ENCODE peak calls at places on chromosome 1, in ten cellular contexts. P is brain microvascular endothelial cell; Y is right cardiac atrium; N is Panc1; V is A549; L is RWPE1; H is left lung; W is CD8-positive, alpha-beta T cell; I is CD4-positive, alpha-beta T cell; J is fibroblast of lung. E is an unnamed sample.

GRCh38 chr1:37478451-37478871 is 4.1 kb downstream of the ZC3H12A start:
- DNase-seq in P (peak), Y (no peak), N (no peak), V (no peak), L (peak), H (no peak), W (peak), I (no peak), J (no peak), E (peak)

GRCh38 chr1:2392071-2392442 is 416 bp downstream of the RER1 start:
- DNase-seq in P (no peak), Y (peak), N (no peak), V (peak), L (no peak), H (no peak), W (no peak), I (no peak), J (no peak), E (no peak)

GRCh38 chr1:175978476-175978875 is 228.6 kb downstream of the COP1 start:
- DNase-seq in P (no peak), Y (no peak), N (no peak), V (no peak), L (no peak), H (no peak), W (no peak), I (no peak), J (peak), E (no peak)

GRCh38 chr1:6519935-6520621 is 28.6 kb upstream of the PLEKHG5 start:
- DNase-seq in P (peak), Y (peak), N (no peak), V (no peak), L (peak), H (peak), W (no peak), I (no peak), J (peak), E (peak)

GRCh38 chr1:1399870-1400575 is 888 bp upstream of the CCNL2 start:
- DNase-seq in P (no peak), Y (peak), N (no peak), V (no peak), L (no peak), H (no peak), W (no peak), I (no peak), J (peak), E (peak)

GRCh38 chr1:158117854-158118691 is 62.6 kb upstream of the CD1D start:
- DNase-seq in P (peak), Y (peak), N (no peak), V (peak), L (no peak), H (peak), W (peak), I (no peak), J (peak), E (peak)

GRCh38 chr1:42173155-42173933 is 8.8 kb upstream of the GUCA2A start:
- DNase-seq in P (peak), Y (peak), N (peak), V (peak), L (peak), H (no peak), W (peak), I (peak), J (peak), E (peak)

GRCh38 chr1:46285730-46286477 is 17.5 kb downstream of the LRRC41 start:
- DNase-seq in P (no peak), Y (no peak), N (no peak), V (no peak), L (no peak), H (no peak), W (peak), I (no peak), J (no peak), E (no peak)

GRCh38 chr1:147840909-147841308 is 61.7 kb upstream of the GJA8 start:
- DNase-seq in P (peak), Y (no peak), N (no peak), V (peak), L (no peak), H (no peak), W (no peak), I (no peak), J (no peak), E (no peak)

GRCh38 chr1:26961826-26962225 is 1.6 kb upstream of the KDF1 start:
- DNase-seq in P (peak), Y (no peak), N (peak), V (peak), L (peak), H (no peak), W (no peak), I (no peak), J (peak), E (no peak)

GRCh38 chr1:220189750-220190347 is 82.4 kb downstream of the RAB3GAP2 start:
- DNase-seq in P (no peak), Y (no peak), N (no peak), V (peak), L (peak), H (no peak), W (no peak), I (no peak), J (peak), E (no peak)

GRCh38 chr1:230231739-230232075 is 164.7 kb downstream of the GALNT2 start:
- DNase-seq in P (peak), Y (peak), N (no peak), V (no peak), L (no peak), H (peak), W (no peak), I (no peak), J (peak), E (peak)

GRCh38 chr1:182786223-182787001 is 3.2 kb upstream of the NPL start:
- DNase-seq in P (peak), Y (peak), N (peak), V (peak), L (peak), H (peak), W (no peak), I (no peak), J (peak), E (peak)

GRCh38 chr1:30417701-30418425 is 305.5 kb downstream of the MATN1 start:
- DNase-seq in P (no peak), Y (no peak), N (no peak), V (no peak), L (no peak), H (no peak), W (no peak), I (no peak), J (no peak), E (no peak)

GRCh38 chr1:93599479-93599878 is 82.2 kb downstream of the BCAR3 start:
- DNase-seq in P (no peak), Y (no peak), N (no peak), V (no peak), L (no peak), H (no peak), W (no peak), I (no peak), J (no peak), E (no peak)

GRCh38 chr1:93598861-93599439 is 82.7 kb downstream of the BCAR3 start:
- DNase-seq in P (no peak), Y (no peak), N (no peak), V (no peak), L (no peak), H (no peak), W (no peak), I (no peak), J (no peak), E (no peak)

GRCh38 chr1:93598396-93598795 is 83.2 kb downstream of the BCAR3 start:
- DNase-seq in P (no peak), Y (no peak), N (no peak), V (no peak), L (no peak), H (no peak), W (no peak), I (no peak), J (no peak), E (no peak)

GRCh38 chr1:93596329-93597089 is 85.1 kb downstream of the BCAR3 start:
- DNase-seq in P (no peak), Y (no peak), N (no peak), V (no peak), L (no peak), H (no peak), W (no peak), I (no peak), J (no peak), E (no peak)

DNA sequence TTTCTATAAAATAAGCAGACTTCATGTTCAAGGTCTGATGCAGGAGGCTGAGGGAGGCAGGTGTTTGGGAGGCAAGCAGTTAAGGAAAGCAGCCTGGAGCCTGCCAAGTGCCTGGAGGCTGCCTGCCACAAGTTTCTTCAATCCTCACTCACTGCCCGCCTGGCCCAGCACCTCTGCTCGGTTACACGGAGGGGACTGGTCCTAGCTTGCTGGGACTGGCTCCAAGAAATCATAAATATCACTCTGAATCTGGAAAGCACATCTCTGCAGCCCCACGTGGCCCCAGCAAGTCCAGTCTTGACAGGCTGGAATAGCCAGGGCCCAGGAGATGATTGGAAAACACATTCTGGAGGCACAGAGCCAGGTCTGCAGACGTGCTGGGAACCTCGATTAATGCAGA is 83.9 kb downstream of the BCAR3 start:
- DNase-seq in P (no peak), Y (peak), N (no peak), V (no peak), L (peak), H (no peak), W (no peak), I (no peak), J (peak), E (no peak)
- H3K27ac ChIP-seq in P (no peak), Y (no peak), N (no peak), V (no peak), L (peak), H (no peak), W (no peak), I (no peak), J (no peak), E (no peak)

GRCh38 chr1:113854234-113854633 is 17.3 kb downstream of the PTPN22 start:
- DNase-seq in P (no peak), Y (no peak), N (no peak), V (no peak), L (no peak), H (no peak), W (no peak), I (no peak), J (no peak), E (no peak)
- H3K27ac ChIP-seq in P (no peak), Y (no peak), N (no peak), V (no peak), L (no peak), H (no peak), W (no peak), I (no peak), J (no peak), E (no peak)

GRCh38 chr1:19203440-19203839 is 6.6 kb downstream of the UBR4 start:
- DNase-seq in P (peak), Y (no peak), N (peak), V (no peak), L (peak), H (no peak), W (no peak), I (no peak), J (peak), E (peak)

GRCh38 chr1:19205845-19206244 is 4.2 kb downstream of the UBR4 start:
- DNase-seq in P (no peak), Y (no peak), N (no peak), V (no peak), L (no peak), H (no peak), W (no peak), I (no peak), J (no peak), E (no peak)

GRCh38 chr1:19206947-19207346 is 3.1 kb downstream of the UBR4 start:
- DNase-seq in P (no peak), Y (no peak), N (no peak), V (no peak), L (no peak), H (no peak), W (no peak), I (no peak), J (no peak), E (no peak)

GRCh38 chr1:19205403-19205802 is 4.7 kb downstream of the UBR4 start:
- DNase-seq in P (no peak), Y (no peak), N (no peak), V (no peak), L (no peak), H (no peak), W (no peak), I (no peak), J (no peak), E (no peak)

DNA sequence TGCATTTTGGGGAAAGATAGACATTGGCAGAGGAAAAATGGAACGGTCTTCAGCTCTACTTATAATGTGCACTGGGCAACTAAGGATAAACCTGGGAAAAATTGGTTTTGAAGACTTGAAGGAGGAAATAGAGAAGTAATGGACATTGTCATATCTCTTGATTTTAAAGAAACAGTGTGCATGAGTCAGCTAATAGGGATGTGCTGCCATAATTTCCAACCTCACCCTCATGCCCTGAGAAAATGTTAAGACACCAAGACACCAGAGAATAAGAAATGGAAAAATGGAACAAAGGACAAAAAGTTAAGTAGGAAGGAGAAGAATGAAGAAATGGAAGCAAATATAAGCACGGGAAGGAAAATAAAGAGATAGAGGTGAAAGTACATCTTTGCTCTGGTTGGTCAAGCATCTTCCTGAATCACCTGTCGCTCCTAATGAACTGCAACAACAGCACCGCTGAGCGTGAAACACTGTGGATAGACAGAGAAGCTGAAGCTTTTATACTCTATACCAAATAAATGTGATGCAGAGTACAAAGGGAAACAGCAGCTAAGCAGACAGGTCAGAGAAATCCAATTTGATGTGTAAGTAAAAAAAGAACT is 5.3 kb downstream of the UBR4 start:
- DNase-seq in P (no peak), Y (no peak), N (no peak), V (no peak), L (no peak), H (no peak), W (no peak), I (no peak), J (peak), E (no peak)
- H3K27ac ChIP-seq in P (no peak), Y (no peak), N (no peak), V (no peak), L (no peak), H (peak), W (no peak), I (no peak), J (no peak), E (peak)

GRCh38 chr1:13628218-13628617 is 44.6 kb downstream of the PDPN start:
- DNase-seq in P (no peak), Y (no peak), N (no peak), V (no peak), L (no peak), H (no peak), W (no peak), I (no peak), J (no peak), E (no peak)
- H3K27ac ChIP-seq in P (no peak), Y (no peak), N (no peak), V (no peak), L (no peak), H (no peak), W (no peak), I (no peak), J (no peak), E (no peak)

DNA sequence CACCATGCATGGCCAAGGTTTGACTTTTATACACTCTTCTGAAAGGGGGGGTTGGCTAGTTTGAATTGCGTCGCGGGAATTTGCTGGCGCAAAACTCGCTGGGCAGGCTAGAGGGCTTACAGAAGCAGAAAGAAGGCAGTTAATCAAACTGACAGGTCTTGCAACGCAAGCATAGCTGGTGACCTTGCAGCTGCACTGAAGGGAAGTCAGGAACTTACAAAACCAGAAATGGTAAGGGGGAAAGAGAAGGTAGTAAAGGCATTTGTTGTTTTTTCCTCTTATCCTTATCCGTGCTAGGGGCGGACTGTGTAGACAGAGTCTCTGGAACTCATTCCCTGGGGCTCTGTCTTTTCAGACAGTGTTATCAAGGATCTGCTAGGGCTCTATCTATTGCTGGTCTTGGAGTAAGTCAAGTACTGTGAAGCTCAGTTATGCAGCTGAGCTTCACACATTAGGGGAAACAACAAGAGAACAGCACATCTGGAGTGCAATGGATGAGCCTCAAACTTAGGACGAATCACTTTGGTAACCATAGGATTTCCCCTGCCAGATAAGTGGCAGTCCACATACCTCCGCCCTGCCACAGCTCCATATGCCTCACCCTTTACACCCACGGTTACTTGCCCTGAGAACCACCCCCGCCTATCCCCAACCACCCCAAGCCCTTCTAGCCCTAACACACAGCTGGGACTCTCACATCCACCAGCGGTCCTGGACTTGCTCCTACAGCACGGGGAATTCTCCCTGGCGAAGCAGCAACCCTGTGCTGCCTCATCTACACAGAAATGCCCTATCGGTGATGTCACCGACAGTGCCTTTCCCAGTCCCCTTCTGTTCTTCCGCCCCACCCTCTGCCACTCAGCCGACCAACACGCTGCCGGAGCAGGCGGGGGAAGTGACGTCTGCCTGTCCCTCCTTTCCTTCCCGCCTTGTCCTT is 251.4 kb downstream of the FAM72C start:
- DNase-seq in P (no peak), Y (no peak), N (no peak), V (peak), L (peak), H (no peak), W (no peak), I (no peak), J (peak), E (peak)
- H3K27ac ChIP-seq in P (no peak), Y (no peak), N (no peak), V (peak), L (no peak), H (no peak), W (no peak), I (no peak), J (no peak), E (no peak)

DNA sequence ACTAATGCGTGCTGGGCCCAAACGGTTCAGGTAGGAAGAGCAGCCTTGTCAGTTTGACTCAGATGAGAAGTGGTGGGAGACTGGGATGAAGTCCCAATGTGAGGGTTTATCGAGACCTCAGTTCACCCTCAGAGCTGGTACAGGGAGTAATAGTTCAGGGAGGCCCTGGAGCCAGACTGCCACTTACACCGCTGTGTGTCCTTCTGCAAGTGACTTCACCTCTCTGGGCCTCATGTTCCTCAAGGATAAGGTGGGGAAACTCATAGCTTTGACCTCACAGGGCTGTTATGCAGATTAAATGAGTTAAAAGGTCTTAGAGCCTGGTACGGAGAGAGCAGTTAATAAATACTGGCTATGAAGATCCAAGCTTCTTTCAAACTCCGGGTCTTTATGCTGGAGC is 219.9 kb downstream of the TRABD2B start:
- DNase-seq in P (no peak), Y (no peak), N (no peak), V (no peak), L (no peak), H (no peak), W (no peak), I (no peak), J (no peak), E (no peak)
- H3K27ac ChIP-seq in P (no peak), Y (no peak), N (no peak), V (no peak), L (no peak), H (no peak), W (no peak), I (no peak), J (no peak), E (no peak)

GRCh38 chr1:170927955-170928850 is 7.1 kb upstream of the MROH9 start:
- DNase-seq in P (peak), Y (no peak), N (no peak), V (no peak), L (peak), H (no peak), W (no peak), I (no peak), J (no peak), E (no peak)
- H3K27ac ChIP-seq in P (peak), Y (no peak), N (no peak), V (no peak), L (no peak), H (no peak), W (no peak), I (no peak), J (no peak), E (no peak)

GRCh38 chr1:203769505-203770343 is 4.7 kb downstream of the LAX1 start:
- DNase-seq in P (peak), Y (peak), N (no peak), V (peak), L (peak), H (peak), W (no peak), I (no peak), J (peak), E (peak)
- H3K27ac ChIP-seq in P (no peak), Y (peak), N (no peak), V (peak), L (peak), H (peak), W (no peak), I (no peak), J (no peak), E (no peak)

GRCh38 chr1:198019126-198019525 is 102.0 kb downstream of the LHX9 start:
- DNase-seq in P (no peak), Y (no peak), N (no peak), V (no peak), L (no peak), H (no peak), W (no peak), I (no peak), J (no peak), E (no peak)
- H3K27ac ChIP-seq in P (peak), Y (no peak), N (no peak), V (no peak), L (peak), H (no peak), W (no peak), I (no peak), J (no peak), E (no peak)